ENCODE peak calls at places on chromosomes 11 and 22, in seven cellular contexts. U, X, V, N, Z, L and H are unnamed samples. For H3K4me1, the result is how much of the 10 kb centered on the place peaks cover.

GRCh38 chr11:74701351-74701750 is 29.9 kb downstream of the CHRDL2 start:
- DNase-seq in U (no peak), X (no peak), V (no peak), N (no peak), Z (no peak), L (no peak), H (no peak)

GRCh38 chr11:70948855-70949551 is 303.4 kb downstream of the SHANK2 start:
- DNase-seq in U (no peak), X (no peak), V (no peak), N (peak), Z (no peak), L (no peak), H (peak)

GRCh38 chr11:43072096-43072495 is 239.7 kb upstream of the API5 start:
- DNase-seq in U (no peak), X (no peak), V (no peak), N (no peak), Z (no peak), L (no peak), H (no peak)

GRCh38 chr22:19103881-19104821 is 18.1 kb downstream of the DGCR2 start:
- DNase-seq in U (no peak), X (no peak), V (no peak), N (no peak), Z (no peak), L (no peak), H (peak)

GRCh38 chr22:41920271-41920976 is 5.5 kb upstream of the SHISA8 start:
- DNase-seq in U (no peak), X (no peak), V (no peak), N (no peak), Z (no peak), L (no peak), H (no peak)

GRCh38 chr22:23408321-23408720 is 171.8 kb downstream of the IGLL1 start:
- DNase-seq in U (no peak), X (no peak), V (no peak), N (no peak), Z (no peak), L (peak), H (no peak)

GRCh38 chr22:37057226-37057625 is 5.7 kb downstream of the KCTD17 start:
- DNase-seq in U (no peak), X (no peak), V (no peak), N (no peak), Z (no peak), L (no peak), H (no peak)

GRCh38 chr22:32123657-32124056 is 35.4 kb downstream of the C22orf42 start:
- DNase-seq in U (no peak), X (no peak), V (no peak), N (no peak), Z (no peak), L (no peak), H (no peak)

GRCh38 chr11:69552951-69553350 is 71.5 kb downstream of the LINC01488 start:
- DNase-seq in U (no peak), X (no peak), V (no peak), N (no peak), Z (no peak), L (peak), H (no peak)

GRCh38 chr11:35676611-35676965 is 14.0 kb downstream of the TRIM44 start:
- DNase-seq in U (no peak), X (no peak), V (no peak), N (no peak), Z (no peak), L (no peak), H (no peak)

GRCh38 chr11:5364214-5364613 is 12.9 kb downstream of the OR51B6 start:
- DNase-seq in U (no peak), X (no peak), V (no peak), N (no peak), Z (no peak), L (no peak), H (no peak)

GRCh38 chr22:23175817-23176644 is 4.3 kb upstream of the BCR start:
- DNase-seq in U (no peak), X (no peak), V (no peak), N (no peak), Z (no peak), L (no peak), H (no peak)

GRCh38 chr11:45517171-45517770 is 148.2 kb downstream of the CHST1 start:
- DNase-seq in U (no peak), X (no peak), V (no peak), N (no peak), Z (no peak), L (no peak), H (no peak)

GRCh38 chr11:31607914-31608313 is 98.3 kb downstream of the ELP4 start:
- DNase-seq in U (no peak), X (no peak), V (no peak), N (no peak), Z (no peak), L (no peak), H (no peak)

GRCh38 chr11:128757235-128757711 is 63.4 kb downstream of the FLI1 start:
- DNase-seq in U (peak), X (no peak), V (no peak), N (no peak), Z (no peak), L (peak), H (no peak)

GRCh38 chr11:125570952-125571351 is 1.7 kb downstream of the EI24 start:
- DNase-seq in U (no peak), X (no peak), V (no peak), N (no peak), Z (no peak), L (no peak), H (no peak)
- H3K4me3 ChIP-seq in U (no peak), X (no peak), V (no peak), N (no peak), Z (no peak), L (no peak), H (no peak)

GRCh38 chr22:17791196-17791595 is 16.9 kb upstream of the BID start:
- DNase-seq in U (no peak), X (no peak), V (no peak), N (no peak), Z (no peak), L (no peak), H (no peak)
- H3K4me1 ChIP-seq in U (under half), X (under half), V (under half), N (under half), Z (under half), L (under half), H (under half)

DNA sequence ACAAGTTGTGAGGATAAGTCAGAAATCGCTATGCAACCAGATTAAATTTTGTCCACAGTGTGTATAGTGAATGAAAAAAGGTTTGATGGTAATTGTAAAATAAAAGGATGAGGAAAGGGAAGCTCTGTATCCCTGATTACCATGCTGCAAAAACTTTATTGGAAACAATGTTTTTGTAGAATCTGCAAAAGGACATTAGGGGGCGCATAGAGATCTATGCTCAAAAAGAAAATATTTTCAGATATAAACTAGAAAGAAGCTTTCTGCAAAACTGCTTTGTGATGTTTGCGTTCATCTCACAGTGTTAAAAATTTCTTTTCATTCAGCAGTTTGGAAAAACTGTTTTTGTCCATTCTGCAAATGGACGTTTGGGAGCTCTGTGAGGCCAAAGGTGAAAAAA is 390.5 kb downstream of the OR4C45 start:
- DNase-seq in U (no peak), X (no peak), V (no peak), N (no peak), Z (no peak), L (no peak), H (no peak)
- TF ChIP-seq CTCF in U (no peak), X (no peak), V (no peak), N (no peak), Z (no peak), L (no peak), H (no peak)

GRCh38 chr11:44178381-44178780 is 82.9 kb downstream of the EXT2 start:
- DNase-seq in U (no peak), X (no peak), V (no peak), N (no peak), Z (no peak), L (no peak), H (no peak)

GRCh38 chr11:44177905-44178304 is 82.4 kb downstream of the EXT2 start:
- DNase-seq in U (no peak), X (no peak), V (no peak), N (no peak), Z (no peak), L (no peak), H (no peak)

GRCh38 chr11:44179173-44179572 is 83.7 kb downstream of the EXT2 start:
- DNase-seq in U (no peak), X (no peak), V (no peak), N (no peak), Z (no peak), L (no peak), H (no peak)

GRCh38 chr11:44176541-44177213 is 81.2 kb downstream of the EXT2 start:
- DNase-seq in U (no peak), X (no peak), V (no peak), N (no peak), Z (no peak), L (no peak), H (no peak)

DNA sequence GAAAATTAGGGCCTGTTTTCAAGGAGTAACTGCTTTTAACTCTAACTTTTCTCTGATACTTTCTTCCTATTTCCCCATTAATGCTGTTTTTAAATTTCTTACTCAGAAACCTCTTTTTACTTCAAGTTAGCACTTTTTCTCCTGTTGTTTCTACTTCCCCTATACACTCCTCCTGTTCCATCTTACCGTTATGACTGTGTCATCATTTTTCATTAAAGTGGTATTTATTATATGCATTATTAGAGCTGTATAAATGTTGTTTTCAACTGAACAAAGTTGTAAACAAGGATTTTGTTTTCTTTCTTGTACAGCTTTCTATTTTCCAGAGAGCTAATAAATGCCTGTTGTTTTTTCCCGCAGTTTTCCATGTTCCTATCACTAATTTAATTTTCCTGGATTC is 84.6 kb downstream of the EXT2 start:
- DNase-seq in U (no peak), X (no peak), V (no peak), N (no peak), Z (no peak), L (no peak), H (no peak)
- H3K4me3 ChIP-seq in U (no peak), X (no peak), V (no peak), N (no peak), Z (no peak), L (no peak), H (no peak)

GRCh38 chr11:67500818-67501584 is 4.2 kb downstream of the PITPNM1 start:
- DNase-seq in U (no peak), X (no peak), V (no peak), N (no peak), Z (no peak), L (no peak), H (no peak)

GRCh38 chr11:67498544-67498972 is 6.6 kb downstream of the PITPNM1 start:
- DNase-seq in U (no peak), X (no peak), V (no peak), N (no peak), Z (no peak), L (no peak), H (peak)

GRCh38 chr11:67501854-67502253 is 3.3 kb downstream of the PITPNM1 start:
- DNase-seq in U (no peak), X (no peak), V (no peak), N (no peak), Z (no peak), L (no peak), H (peak)

GRCh38 chr11:67497656-67498291 is 7.4 kb downstream of the PITPNM1 start:
- DNase-seq in U (no peak), X (no peak), V (no peak), N (no peak), Z (no peak), L (no peak), H (peak)

GRCh38 chr11:67499808-67500793 is 5.1 kb downstream of the PITPNM1 start:
- DNase-seq in U (no peak), X (no peak), V (no peak), N (no peak), Z (peak), L (no peak), H (no peak)
- H3K4me1 ChIP-seq in U (under half), X (under half), V (under half), N (under half), Z (under half), L (under half), H (under half)

GRCh38 chr11:85318573-85318972 is 308.6 kb downstream of the DLG2 start:
- DNase-seq in U (no peak), X (no peak), V (no peak), N (no peak), Z (no peak), L (no peak), H (no peak)

GRCh38 chr11:85310479-85310878 is 316.7 kb downstream of the DLG2 start:
- DNase-seq in U (no peak), X (no peak), V (no peak), N (no peak), Z (no peak), L (no peak), H (no peak)

GRCh38 chr11:85316967-85317366 is 310.2 kb downstream of the DLG2 start:
- DNase-seq in U (no peak), X (no peak), V (no peak), N (no peak), Z (no peak), L (no peak), H (no peak)

DNA sequence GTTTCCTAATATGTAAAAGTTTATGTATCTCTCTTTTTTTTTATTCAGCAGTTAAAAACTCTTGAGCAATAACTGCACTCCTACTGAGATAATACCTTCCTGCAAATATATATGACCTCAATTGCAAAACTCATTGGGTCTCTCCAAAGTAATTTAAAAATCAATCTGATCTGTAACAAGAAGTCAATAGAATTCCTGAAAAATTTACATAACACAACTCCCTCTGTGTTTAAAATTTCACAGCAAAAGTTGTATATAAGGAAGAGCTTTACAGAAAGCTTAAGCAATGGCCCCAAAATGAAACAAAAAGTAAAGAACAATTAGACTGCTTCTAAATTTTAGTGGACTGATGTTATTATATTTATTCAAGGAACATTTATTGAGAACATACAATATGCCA is 313.4 kb downstream of the DLG2 start:
- DNase-seq in U (no peak), X (no peak), V (no peak), N (no peak), Z (no peak), L (no peak), H (no peak)
- TF ChIP-seq CTCF in U (no peak), X (no peak), V (no peak), N (no peak), Z (no peak), L (no peak), H (no peak)

GRCh38 chr11:82960000-82960778 is 58.7 kb downstream of the DDIAS start:
- DNase-seq in U (peak), X (no peak), V (no peak), N (no peak), Z (no peak), L (no peak), H (no peak)

GRCh38 chr11:82960779-82961143 is 59.2 kb downstream of the DDIAS start:
- DNase-seq in U (no peak), X (no peak), V (no peak), N (no peak), Z (no peak), L (no peak), H (no peak)
- H3K4me3 ChIP-seq in U (peak), X (no peak), V (no peak), N (no peak), Z (no peak), L (no peak), H (no peak)

GRCh38 chr11:117814204-117814765 is 10.3 kb downstream of the FXYD2 start:
- DNase-seq in U (no peak), X (no peak), V (no peak), N (no peak), Z (no peak), L (no peak), H (no peak)
- H3K4me1 ChIP-seq in U (under half), X (under half), V (under half), N (under half), Z (under half), L (under half), H (under half)

GRCh38 chr11:65781152-65781961 is 581 bp upstream of the AP5B1 start:
- DNase-seq in U (no peak), X (no peak), V (peak), N (peak), Z (peak), L (no peak), H (peak)
- TF ChIP-seq CTCF in U (no peak), X (no peak), V (peak), N (no peak), Z (peak), L (peak), H (no peak)